ENCODE peak calls at places on chromosome 10, in four cellular contexts. A, O, N and S are unnamed samples.
A peak's percentile ranks its signal among the peaks of the same experiment; 100 is the strongest.

GRCh38 chr10:95430231-95430951 is 130.8 kb downstream of the SORBS1 start:
- DNase-seq in A (peak; percentile 7), O (peak; percentile 16), N (peak; percentile 66), S (peak; percentile 17)

GRCh38 chr10:43671659-43672555 is 23.2 kb upstream of the ZNF32 start:
- DNase-seq in N (peak; percentile 69), A (no peak), O (no peak), S (peak; percentile 24)

GRCh38 chr10:124520553-124521428 is 59.2 kb downstream of the LHPP start:
- DNase-seq in O (no peak), N (no peak), A (no peak), S (no peak)

GRCh38 chr10:8069108-8069507 is 14.6 kb downstream of the GATA3 start:
- DNase-seq in A (no peak), O (no peak), N (no peak), S (no peak)

GRCh38 chr10:131853610-131853964 is 47.2 kb upstream of the PPP2R2D start:
- DNase-seq in O (no peak), N (no peak), A (no peak), S (no peak)

GRCh38 chr10:97312897-97313296 is 6.2 kb upstream of the FRAT1 start:
- DNase-seq in N (no peak), O (no peak), A (no peak), S (no peak)

GRCh38 chr10:79346388-79347225 is 662 bp upstream of the PPIF start:
- DNase-seq in N (peak; percentile 48), O (no peak), A (no peak), S (no peak)

GRCh38 chr10:62765726-62766125 is 38.8 kb upstream of the ADO start:
- DNase-seq in O (no peak), N (no peak), A (no peak), S (no peak)

GRCh38 chr10:11810313-11810766 is 12.8 kb upstream of the PROSER2 start:
- DNase-seq in N (no peak), A (no peak), O (no peak), S (no peak)